ENCODE peak calls at places on chromosomes 1 and 21, in eight cellular contexts. B is substantia nigra, W is AG09319, Y is upper lobe of right lung, C is GM23248, Q is nucleus accumbens, T is hypothalamus, H is NCI-H2029 treated with DMSO at 0.1 percent for 48 hours. D is an unnamed sample.

GRCh38 chr21:35102488-35103407 is 53.6 kb upstream of the RUNX1 start:
- DNase-seq in B (peak; percentile 13), W (no peak), Y (no peak), C (no peak), Q (no peak), T (peak; percentile 12), H (no peak), D (peak; percentile 98)

GRCh38 chr1:112557385-112557784 is 48.6 kb downstream of the WNT2B start:
- DNase-seq in B (no peak), W (no peak), Y (no peak), C (peak; percentile 32), Q (no peak), T (no peak), H (no peak), D (no peak)

GRCh38 chr1:47865881-47866535 is 131.2 kb downstream of the TRABD2B start:
- DNase-seq in B (no peak), W (no peak), Y (no peak), C (no peak), Q (no peak), T (no peak), H (no peak), D (no peak)

GRCh38 chr1:41469706-41470105 is 14.8 kb downstream of the EDN2 start:
- DNase-seq in B (no peak), W (no peak), Y (no peak), C (no peak), Q (no peak), T (no peak), H (no peak), D (no peak)

GRCh38 chr1:168470821-168471473 is 72.8 kb downstream of the XCL2 start:
- DNase-seq in B (no peak), W (peak; percentile 70), Y (no peak), C (peak; percentile 95), Q (no peak), T (no peak), H (no peak), D (peak; percentile 53)

GRCh38 chr21:34835526-34835925 is 166.7 kb downstream of the CLIC6 start:
- DNase-seq in B (peak; percentile 6), W (peak; percentile 52), Y (no peak), C (peak; percentile 71), Q (no peak), T (no peak), H (no peak), D (no peak)

GRCh38 chr1:248696261-248696660 is 6.3 kb downstream of the OR14I1 start:
- DNase-seq in B (no peak), W (no peak), Y (no peak), C (peak; percentile 3), Q (no peak), T (no peak), H (no peak), D (peak; percentile 46)

GRCh38 chr1:119982006-119982405 is 85.7 kb upstream of the ADAM30 start:
- DNase-seq in B (no peak), W (no peak), Y (no peak), C (peak; percentile 78), Q (no peak), T (no peak), H (no peak), D (no peak)

GRCh38 chr1:117215733-117216462 is 5.2 kb upstream of the VTCN1 start:
- DNase-seq in B (peak; percentile 2), W (no peak), Y (no peak), C (no peak), Q (no peak), T (no peak), H (no peak), D (no peak)

GRCh38 chr1:10679521-10680220 is 116.8 kb downstream of the CASZ1 start:
- DNase-seq in B (no peak), W (no peak), Y (no peak), C (peak; percentile 57), Q (no peak), T (no peak), H (peak; percentile 21), D (peak; percentile 59)

GRCh38 chr21:41955516-41955915 is 1.7 kb upstream of the C2CD2 start:
- DNase-seq in B (no peak), W (no peak), Y (no peak), C (no peak), Q (no peak), T (no peak), H (no peak), D (no peak)

GRCh38 chr1:1873186-1873585 is 17.7 kb downstream of the GNB1 start:
- DNase-seq in B (no peak), W (no peak), Y (peak; percentile 70), C (no peak), Q (no peak), T (no peak), H (peak; percentile 68), D (no peak)

GRCh38 chr1:220786337-220787068 is at the start of gene MTARC1:
- DNase-seq in B (peak; percentile 55), W (no peak), Y (peak; percentile 89), C (peak; percentile 70), Q (no peak), T (peak; percentile 66), H (no peak), D (peak; percentile 42)

GRCh38 chr1:203590559-203590958 is 36.1 kb upstream of the ATP2B4 start:
- DNase-seq in B (no peak), W (peak; percentile 8), Y (no peak), C (peak; percentile 74), Q (no peak), T (no peak), H (no peak), D (no peak)

GRCh38 chr21:17436626-17437111 is 76.2 kb upstream of the CXADR start:
- DNase-seq in B (no peak), W (no peak), Y (no peak), C (no peak), Q (no peak), T (no peak), H (no peak), D (no peak)

GRCh38 chr1:248164031-248164430 is 10.6 kb upstream of the OR2M2 start:
- DNase-seq in B (no peak), W (no peak), Y (no peak), C (no peak), Q (no peak), T (no peak), H (no peak), D (no peak)